ENCODE peak calls at places on chromosomes 6 and 20, in seven cellular contexts. L, Q, N, O, M, E and H are unnamed samples.

GRCh38 chr6:93417421-93417996 is 1.9 kb downstream of the EPHA7 start:
- DNase-seq in L (no peak), Q (peak), N (no peak), O (no peak), M (peak), E (no peak), H (no peak)

GRCh38 chr6:36977470-36977941 is 8.5 kb downstream of the MTCH1 start:
- DNase-seq in L (no peak), Q (peak), N (no peak), O (peak), M (no peak), E (no peak), H (no peak)

GRCh38 chr20:37760322-37760721 is 66.5 kb downstream of the CTNNBL1 start:
- DNase-seq in L (no peak), Q (no peak), N (no peak), O (no peak), M (no peak), E (no peak), H (no peak)

GRCh38 chr20:38997622-38998021 is 35.5 kb downstream of the DHX35 start:
- DNase-seq in L (peak), Q (no peak), N (no peak), O (peak), M (no peak), E (no peak), H (no peak)

GRCh38 chr20:49283703-49284625 is 6.1 kb upstream of the ZNFX1 start:
- DNase-seq in L (no peak), Q (peak), N (no peak), O (no peak), M (peak), E (no peak), H (no peak)

GRCh38 chr6:106702046-106702445 is 72.7 kb downstream of the QRSL1 start:
- DNase-seq in L (no peak), Q (no peak), N (no peak), O (no peak), M (no peak), E (no peak), H (no peak)

GRCh38 chr6:41581381-41581991 is 35.3 kb downstream of the FOXP4 start:
- DNase-seq in L (no peak), Q (peak), N (no peak), O (no peak), M (peak), E (no peak), H (no peak)

GRCh38 chr20:31542201-31542842 is 28.1 kb downstream of the HM13 start:
- DNase-seq in L (no peak), Q (peak), N (no peak), O (peak), M (peak), E (no peak), H (no peak)

GRCh38 chr6:501891-502601 is 110.5 kb downstream of the IRF4 start:
- DNase-seq in L (peak), Q (no peak), N (peak), O (no peak), M (no peak), E (no peak), H (no peak)